ENCODE peak calls at places on chromosome 16, in six cellular contexts. One of them, this sample, is unnamed.

GRCh38 chr16:73095142-73095791 is 47.3 kb upstream of the ZFHX3 start:
- DNase-seq in psoas muscle: no peak
- DNase-seq in SK-N-SH: peak; percentile 41
- DNase-seq in fibroblast of lung: no peak
- DNase-seq in A673: no peak
- DNase-seq in spleen: no peak
- DNase-seq in this sample: no peak

GRCh38 chr16:57480127-57480753 is 6.1 kb downstream of the DOK4 start:
- DNase-seq in psoas muscle: peak; percentile 48
- DNase-seq in SK-N-SH: peak; percentile 62
- DNase-seq in fibroblast of lung: peak; percentile 62
- DNase-seq in A673: no peak
- DNase-seq in spleen: peak; percentile 74
- DNase-seq in this sample: peak; percentile 74

GRCh38 chr16:78405833-78406232 is 306.4 kb downstream of the WWOX start:
- DNase-seq in psoas muscle: no peak
- DNase-seq in SK-N-SH: no peak
- DNase-seq in fibroblast of lung: no peak
- DNase-seq in A673: no peak
- DNase-seq in spleen: no peak
- DNase-seq in this sample: no peak

GRCh38 chr16:31108035-31108793 is at the start of gene BCKDK:
- DNase-seq in psoas muscle: peak; percentile 85
- DNase-seq in SK-N-SH: peak; percentile 93
- DNase-seq in fibroblast of lung: peak; percentile 63
- DNase-seq in A673: peak; percentile 88
- DNase-seq in spleen: peak; percentile 95
- DNase-seq in this sample: peak; percentile 82

GRCh38 chr16:66899945-66900688 is 18.6 kb downstream of the CDH16 start:
- DNase-seq in psoas muscle: peak; percentile 86
- DNase-seq in SK-N-SH: peak; percentile 81
- DNase-seq in fibroblast of lung: peak; percentile 63
- DNase-seq in A673: peak; percentile 63
- DNase-seq in spleen: no peak
- DNase-seq in this sample: peak; percentile 97

GRCh38 chr16:58732545-58733247 is 1.4 kb downstream of the GOT2 start:
- DNase-seq in psoas muscle: no peak
- DNase-seq in SK-N-SH: no peak
- DNase-seq in fibroblast of lung: peak; percentile 52
- DNase-seq in A673: no peak
- DNase-seq in spleen: no peak
- DNase-seq in this sample: peak; percentile 12

GRCh38 chr16:77057161-77057736 is 133.7 kb upstream of the MON1B start:
- DNase-seq in psoas muscle: no peak
- DNase-seq in SK-N-SH: no peak
- DNase-seq in fibroblast of lung: no peak
- DNase-seq in A673: no peak
- DNase-seq in spleen: no peak
- DNase-seq in this sample: no peak

GRCh38 chr16:67719778-67720144 is 645 bp upstream of the GFOD2 start:
- DNase-seq in psoas muscle: no peak
- DNase-seq in SK-N-SH: peak; percentile 52
- DNase-seq in fibroblast of lung: peak; percentile 67
- DNase-seq in A673: peak; percentile 44
- DNase-seq in spleen: peak; percentile 51
- DNase-seq in this sample: peak; percentile 44

GRCh38 chr16:8572063-8572918 is 18.0 kb downstream of the TMEM114 start:
- DNase-seq in psoas muscle: no peak
- DNase-seq in SK-N-SH: no peak
- DNase-seq in fibroblast of lung: no peak
- DNase-seq in A673: peak; percentile 5
- DNase-seq in spleen: no peak
- DNase-seq in this sample: no peak

GRCh38 chr16:19974607-19975006 is 90.0 kb upstream of the GPRC5B start:
- DNase-seq in psoas muscle: no peak
- DNase-seq in SK-N-SH: no peak
- DNase-seq in fibroblast of lung: no peak
- DNase-seq in A673: no peak
- DNase-seq in spleen: no peak
- DNase-seq in this sample: no peak

GRCh38 chr16:1442697-1443096 is 1.7 kb downstream of the CCDC154 start:
- DNase-seq in psoas muscle: no peak
- DNase-seq in SK-N-SH: no peak
- DNase-seq in fibroblast of lung: no peak
- DNase-seq in A673: no peak
- DNase-seq in spleen: no peak
- DNase-seq in this sample: no peak

GRCh38 chr16:10859650-10860049 is 17.4 kb upstream of the CIITA start:
- DNase-seq in psoas muscle: no peak
- DNase-seq in SK-N-SH: no peak
- DNase-seq in fibroblast of lung: no peak
- DNase-seq in A673: no peak
- DNase-seq in spleen: no peak
- DNase-seq in this sample: no peak

GRCh38 chr16:4860727-4861342 is 13.6 kb downstream of the UBN1 start:
- DNase-seq in psoas muscle: no peak
- DNase-seq in SK-N-SH: no peak
- DNase-seq in fibroblast of lung: no peak
- DNase-seq in A673: no peak
- DNase-seq in spleen: no peak
- DNase-seq in this sample: no peak

GRCh38 chr16:4859900-4860255 is 12.6 kb downstream of the UBN1 start:
- DNase-seq in psoas muscle: no peak
- DNase-seq in SK-N-SH: no peak
- DNase-seq in fibroblast of lung: peak; percentile 64
- DNase-seq in A673: no peak
- DNase-seq in spleen: no peak
- DNase-seq in this sample: no peak

GRCh38 chr16:4865231-4865860 is 18.1 kb downstream of the UBN1 start:
- DNase-seq in psoas muscle: no peak
- DNase-seq in SK-N-SH: no peak
- DNase-seq in fibroblast of lung: no peak
- DNase-seq in A673: no peak
- DNase-seq in spleen: no peak
- DNase-seq in this sample: no peak

GRCh38 chr16:4864728-4865127 is 17.4 kb downstream of the UBN1 start:
- DNase-seq in psoas muscle: no peak
- DNase-seq in SK-N-SH: no peak
- DNase-seq in fibroblast of lung: no peak
- DNase-seq in A673: no peak
- DNase-seq in spleen: no peak
- DNase-seq in this sample: no peak

DNA sequence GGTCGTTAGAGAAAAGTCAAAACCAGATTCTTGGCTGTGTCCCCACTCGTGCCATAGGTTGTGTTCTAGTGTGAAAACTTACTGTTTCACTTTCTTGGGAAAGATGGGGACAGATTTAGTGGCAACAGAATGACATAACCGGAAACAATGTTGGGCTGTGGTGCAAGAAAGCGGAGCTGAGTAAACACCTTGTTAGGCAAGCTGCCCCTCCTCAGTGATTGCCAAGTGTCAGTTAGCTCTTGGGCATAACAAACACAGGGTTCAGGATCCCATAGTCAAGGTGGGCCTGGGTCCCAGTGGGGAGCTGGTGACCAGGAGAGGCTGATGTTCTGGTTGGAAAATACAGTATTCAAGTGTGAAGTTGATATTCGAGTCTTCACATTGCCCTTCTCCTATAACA is 15.4 kb downstream of the UBN1 start:
- DNase-seq in psoas muscle: no peak
- DNase-seq in SK-N-SH: no peak
- DNase-seq in fibroblast of lung: no peak
- DNase-seq in A673: no peak
- DNase-seq in spleen: no peak
- DNase-seq in this sample: no peak
- H3K36me3 ChIP-seq in psoas muscle: peaks cover 49% of the 10 kb centered on the region
- H3K36me3 ChIP-seq in SK-N-SH: peaks cover 36% of the 10 kb centered on the region
- H3K36me3 ChIP-seq in fibroblast of lung: peaks cover 4% of the 10 kb centered on the region
- H3K36me3 ChIP-seq in A673: peaks cover 53% of the 10 kb centered on the region
- H3K36me3 ChIP-seq in spleen: no peaks in the 10 kb centered on the region
- H3K36me3 ChIP-seq in this sample: peaks cover 75% of the 10 kb centered on the region

DNA sequence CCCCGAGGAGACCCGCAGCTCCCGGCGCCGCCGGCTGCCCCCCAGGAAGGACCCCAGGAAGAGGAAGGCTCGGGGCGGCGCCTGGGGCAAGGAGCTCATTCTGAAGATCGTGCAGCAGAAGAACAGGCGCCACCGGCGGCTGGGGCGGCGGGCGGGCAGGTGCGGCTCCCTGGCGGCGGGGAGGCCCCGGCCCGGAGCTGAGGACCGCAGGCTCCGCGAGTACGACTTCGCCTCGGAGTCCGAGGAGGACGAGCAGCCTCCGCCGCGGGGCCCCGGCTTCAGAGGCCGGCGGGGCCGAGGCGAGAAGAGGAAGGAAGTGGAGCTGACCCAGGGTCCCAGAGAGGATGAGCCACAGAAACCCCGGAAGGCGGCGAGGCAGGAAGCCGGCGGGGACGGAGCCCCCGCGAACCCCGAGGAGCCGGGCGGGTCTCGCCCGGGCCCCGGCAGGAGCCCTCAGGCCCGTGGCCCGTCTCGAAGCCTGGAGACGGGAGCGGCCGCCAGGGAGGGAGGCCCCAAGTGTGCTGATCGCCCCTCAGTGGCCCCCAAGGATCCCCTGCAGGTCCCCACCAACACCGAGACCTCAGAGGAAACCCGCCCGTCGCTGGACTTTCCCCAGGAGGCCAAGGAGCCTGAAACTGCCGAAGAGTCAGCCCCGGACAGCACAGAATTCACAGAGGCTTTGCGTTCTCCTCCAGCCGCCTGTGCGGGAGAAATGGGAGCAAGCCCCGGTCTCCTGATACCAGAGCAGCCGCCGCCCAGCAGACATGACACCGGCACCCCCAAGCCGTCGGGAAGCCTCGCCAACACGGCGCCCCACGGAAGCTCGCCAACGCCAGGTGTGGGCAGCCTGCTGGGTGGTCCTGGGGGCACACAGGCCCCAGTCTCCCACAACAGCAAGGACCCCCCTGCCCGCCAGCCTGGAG is 22.3 kb upstream of the ZFPM1 start:
- DNase-seq in psoas muscle: no peak
- DNase-seq in SK-N-SH: no peak
- DNase-seq in fibroblast of lung: peak; percentile 18
- DNase-seq in A673: no peak
- DNase-seq in spleen: peak; percentile 89
- DNase-seq in this sample: no peak
- H3K9me3 ChIP-seq in psoas muscle: no peaks in the 10 kb centered on the region
- H3K9me3 ChIP-seq in SK-N-SH: no peaks in the 10 kb centered on the region
- H3K9me3 ChIP-seq in fibroblast of lung: no peaks in the 10 kb centered on the region
- H3K9me3 ChIP-seq in A673: no peaks in the 10 kb centered on the region
- H3K9me3 ChIP-seq in spleen: no peaks in the 10 kb centered on the region
- H3K9me3 ChIP-seq in this sample: no peaks in the 10 kb centered on the region

GRCh38 chr16:46621006-46621629 is at the start of gene SHCBP1:
- DNase-seq in psoas muscle: peak; percentile 83
- DNase-seq in SK-N-SH: peak; percentile 98
- DNase-seq in fibroblast of lung: peak; percentile 84
- DNase-seq in A673: peak; percentile 94
- DNase-seq in spleen: peak; percentile 94
- DNase-seq in this sample: peak; percentile 92
- H3K27ac ChIP-seq in psoas muscle: no peak within 1 kb of the TSS
- H3K27ac ChIP-seq in SK-N-SH: no peak within 1 kb of the TSS
- H3K27ac ChIP-seq in fibroblast of lung: peak within 1 kb of the TSS; percentile 75
- H3K27ac ChIP-seq in A673: peak within 1 kb of the TSS; percentile 70
- H3K27ac ChIP-seq in spleen: no peak within 1 kb of the TSS
- H3K27ac ChIP-seq in this sample: peak within 1 kb of the TSS; percentile 90

DNA sequence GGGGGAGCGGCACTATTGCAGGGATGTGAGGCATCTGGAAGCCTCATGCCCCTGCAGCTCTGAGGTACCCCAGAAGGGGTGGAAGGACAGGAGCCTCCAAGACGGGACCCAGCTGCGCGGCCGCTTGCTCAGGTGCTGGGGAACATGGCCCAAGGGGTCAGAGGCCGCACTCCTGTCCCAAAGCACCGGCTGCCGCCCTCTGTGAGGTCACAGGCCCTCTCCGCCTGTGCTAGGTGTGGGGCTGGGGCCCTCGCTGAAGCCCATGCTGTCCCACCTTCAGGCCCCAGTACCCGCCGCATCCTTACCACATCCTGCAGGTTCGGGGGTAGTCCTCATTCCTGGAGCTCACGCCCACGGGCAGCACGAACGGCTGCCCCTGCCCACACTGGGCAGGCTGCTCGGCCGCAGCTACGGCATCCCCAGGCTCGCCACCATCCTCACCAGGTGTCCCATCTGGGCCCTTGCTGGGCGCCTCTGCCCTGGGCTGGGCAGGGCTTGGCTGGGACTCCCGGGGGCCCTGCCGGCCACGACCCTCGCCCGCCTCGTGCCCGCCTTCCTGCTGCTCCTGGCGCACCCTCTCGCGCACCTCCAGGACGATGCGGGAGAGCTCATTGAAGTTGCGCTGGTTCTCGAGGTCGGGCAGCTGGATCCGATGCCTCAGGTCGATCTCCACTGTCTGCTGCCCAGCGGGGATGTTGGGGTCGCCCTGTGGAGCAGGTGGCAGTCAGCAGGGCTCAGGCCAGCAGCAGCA is 16.6 kb upstream of the C16orf95 start:
- DNase-seq in psoas muscle: no peak
- DNase-seq in SK-N-SH: no peak
- DNase-seq in fibroblast of lung: no peak
- DNase-seq in A673: no peak
- DNase-seq in spleen: peak; percentile 69
- DNase-seq in this sample: no peak
- H3K36me3 ChIP-seq in psoas muscle: peaks cover 72% of the 10 kb centered on the region
- H3K36me3 ChIP-seq in SK-N-SH: no peaks in the 10 kb centered on the region
- H3K36me3 ChIP-seq in fibroblast of lung: peaks cover 28% of the 10 kb centered on the region
- H3K36me3 ChIP-seq in A673: peaks cover 21% of the 10 kb centered on the region
- H3K36me3 ChIP-seq in spleen: no peaks in the 10 kb centered on the region
- H3K36me3 ChIP-seq in this sample: peaks cover 21% of the 10 kb centered on the region

GRCh38 chr16:35480988-35481387 is 2021.6 kb downstream of the TP53TG3F start:
- DNase-seq in psoas muscle: no peak
- DNase-seq in SK-N-SH: no peak
- DNase-seq in fibroblast of lung: no peak
- DNase-seq in A673: no peak
- DNase-seq in spleen: no peak
- DNase-seq in this sample: no peak
- H3K9me3 ChIP-seq in psoas muscle: no peaks in the 10 kb centered on the region
- H3K9me3 ChIP-seq in SK-N-SH: no peaks in the 10 kb centered on the region
- H3K9me3 ChIP-seq in fibroblast of lung: peaks cover 3% of the 10 kb centered on the region
- H3K9me3 ChIP-seq in A673: peaks cover 52% of the 10 kb centered on the region
- H3K9me3 ChIP-seq in spleen: peaks cover 72% of the 10 kb centered on the region
- H3K9me3 ChIP-seq in this sample: no peaks in the 10 kb centered on the region

GRCh38 chr16:75501359-75501758 is 6.1 kb upstream of the CHST6 start:
- DNase-seq in psoas muscle: no peak
- DNase-seq in SK-N-SH: no peak
- DNase-seq in fibroblast of lung: no peak
- DNase-seq in A673: no peak
- DNase-seq in spleen: no peak
- DNase-seq in this sample: peak; percentile 52

GRCh38 chr16:75506567-75506966 is 11.3 kb upstream of the CHST6 start:
- DNase-seq in psoas muscle: peak; percentile 48
- DNase-seq in SK-N-SH: no peak
- DNase-seq in fibroblast of lung: peak; percentile 68
- DNase-seq in A673: peak; percentile 74
- DNase-seq in spleen: no peak
- DNase-seq in this sample: no peak

GRCh38 chr16:75497558-75497957 is 2.3 kb upstream of the CHST6 start:
- DNase-seq in psoas muscle: no peak
- DNase-seq in SK-N-SH: no peak
- DNase-seq in fibroblast of lung: peak; percentile 36
- DNase-seq in A673: no peak
- DNase-seq in spleen: peak; percentile 6
- DNase-seq in this sample: no peak

GRCh38 chr16:75506107-75506506 is 10.9 kb upstream of the CHST6 start:
- DNase-seq in psoas muscle: no peak
- DNase-seq in SK-N-SH: no peak
- DNase-seq in fibroblast of lung: no peak
- DNase-seq in A673: no peak
- DNase-seq in spleen: no peak
- DNase-seq in this sample: no peak

GRCh38 chr16:75502916-75503605 is 7.8 kb upstream of the CHST6 start:
- DNase-seq in psoas muscle: no peak
- DNase-seq in SK-N-SH: no peak
- DNase-seq in fibroblast of lung: no peak
- DNase-seq in A673: no peak
- DNase-seq in spleen: no peak
- DNase-seq in this sample: no peak
- H3K27ac ChIP-seq in psoas muscle: no peak overlapping the region
- H3K27ac ChIP-seq in SK-N-SH: no peak overlapping the region
- H3K27ac ChIP-seq in fibroblast of lung: no peak overlapping the region
- H3K27ac ChIP-seq in A673: no peak overlapping the region
- H3K27ac ChIP-seq in spleen: no peak overlapping the region
- H3K27ac ChIP-seq in this sample: no peak overlapping the region